ENCODE peak calls at places on chromosomes 7 and 10, in six cellular contexts. One of them, this sample, is unnamed.

GRCh38 chr7:50837965-50838364 is 55.3 kb upstream of the GRB10 start:
- DNase-seq in SJCRH30: no peak
- DNase-seq in endodermal cell: no peak
- DNase-seq in esophagus muscularis mucosa: no peak
- DNase-seq in fibroblast of lung: peak; percentile 93
- DNase-seq in colonic mucosa: no peak
- DNase-seq in this sample: no peak

GRCh38 chr10:5501976-5502902 is 2.9 kb upstream of the CALML5 start:
- DNase-seq in SJCRH30: no peak
- DNase-seq in endodermal cell: no peak
- DNase-seq in esophagus muscularis mucosa: no peak
- DNase-seq in fibroblast of lung: no peak
- DNase-seq in colonic mucosa: no peak
- DNase-seq in this sample: no peak

GRCh38 chr10:50508315-50509051 is 115.3 kb downstream of the SGMS1 start:
- DNase-seq in SJCRH30: no peak
- DNase-seq in endodermal cell: no peak
- DNase-seq in esophagus muscularis mucosa: no peak
- DNase-seq in fibroblast of lung: no peak
- DNase-seq in colonic mucosa: no peak
- DNase-seq in this sample: no peak

GRCh38 chr7:103150192-103150591 is 1.3 kb upstream of the NAPEPLD start:
- DNase-seq in SJCRH30: no peak
- DNase-seq in endodermal cell: no peak
- DNase-seq in esophagus muscularis mucosa: no peak
- DNase-seq in fibroblast of lung: no peak
- DNase-seq in colonic mucosa: peak; percentile 55
- DNase-seq in this sample: no peak

GRCh38 chr10:116007256-116007891 is 265.6 kb downstream of the GFRA1 start:
- DNase-seq in SJCRH30: no peak
- DNase-seq in endodermal cell: no peak
- DNase-seq in esophagus muscularis mucosa: no peak
- DNase-seq in fibroblast of lung: no peak
- DNase-seq in colonic mucosa: no peak
- DNase-seq in this sample: no peak

GRCh38 chr10:34078798-34079470 is 736.2 kb downstream of the PARD3 start:
- DNase-seq in SJCRH30: no peak
- DNase-seq in endodermal cell: no peak
- DNase-seq in esophagus muscularis mucosa: peak; percentile 92
- DNase-seq in fibroblast of lung: peak; percentile 54
- DNase-seq in colonic mucosa: no peak
- DNase-seq in this sample: no peak

GRCh38 chr10:43781480-43782361 is 133.0 kb upstream of the ZNF32 start:
- DNase-seq in SJCRH30: no peak
- DNase-seq in endodermal cell: no peak
- DNase-seq in esophagus muscularis mucosa: no peak
- DNase-seq in fibroblast of lung: peak; percentile 53
- DNase-seq in colonic mucosa: no peak
- DNase-seq in this sample: no peak

GRCh38 chr10:119614686-119615085 is 17.9 kb upstream of the TIAL1 start:
- DNase-seq in SJCRH30: no peak
- DNase-seq in endodermal cell: no peak
- DNase-seq in esophagus muscularis mucosa: no peak
- DNase-seq in fibroblast of lung: no peak
- DNase-seq in colonic mucosa: no peak
- DNase-seq in this sample: no peak

GRCh38 chr10:60182691-60183090 is 207.0 kb downstream of the ANK3 start:
- DNase-seq in SJCRH30: no peak
- DNase-seq in endodermal cell: no peak
- DNase-seq in esophagus muscularis mucosa: no peak
- DNase-seq in fibroblast of lung: peak; percentile 69
- DNase-seq in colonic mucosa: no peak
- DNase-seq in this sample: no peak

GRCh38 chr10:90289037-90289436 is 568.8 kb downstream of the HTR7 start:
- DNase-seq in SJCRH30: no peak
- DNase-seq in endodermal cell: no peak
- DNase-seq in esophagus muscularis mucosa: no peak
- DNase-seq in fibroblast of lung: peak; percentile 60
- DNase-seq in colonic mucosa: no peak
- DNase-seq in this sample: no peak

GRCh38 chr10:59181668-59182067 is 5.2 kb downstream of the PHYHIPL start:
- DNase-seq in SJCRH30: peak; percentile 57
- DNase-seq in endodermal cell: peak; percentile 46
- DNase-seq in esophagus muscularis mucosa: no peak
- DNase-seq in fibroblast of lung: peak; percentile 60
- DNase-seq in colonic mucosa: no peak
- DNase-seq in this sample: peak; percentile 58

GRCh38 chr10:71889388-71889987 is 38.4 kb upstream of the PSAP start:
- DNase-seq in SJCRH30: no peak
- DNase-seq in endodermal cell: peak; percentile 61
- DNase-seq in esophagus muscularis mucosa: no peak
- DNase-seq in fibroblast of lung: no peak
- DNase-seq in colonic mucosa: no peak
- DNase-seq in this sample: no peak

GRCh38 chr10:11181996-11182395 is 164.3 kb downstream of the CELF2 start:
- DNase-seq in SJCRH30: no peak
- DNase-seq in endodermal cell: no peak
- DNase-seq in esophagus muscularis mucosa: no peak
- DNase-seq in fibroblast of lung: peak; percentile 35
- DNase-seq in colonic mucosa: no peak
- DNase-seq in this sample: no peak

GRCh38 chr10:14369881-14370280 is 39.2 kb upstream of the FRMD4A start:
- DNase-seq in SJCRH30: peak; percentile 73
- DNase-seq in endodermal cell: no peak
- DNase-seq in esophagus muscularis mucosa: no peak
- DNase-seq in fibroblast of lung: no peak
- DNase-seq in colonic mucosa: no peak
- DNase-seq in this sample: no peak

GRCh38 chr7:132548489-132549078 is 27.7 kb downstream of the PLXNA4 start:
- DNase-seq in SJCRH30: no peak
- DNase-seq in endodermal cell: no peak
- DNase-seq in esophagus muscularis mucosa: no peak
- DNase-seq in fibroblast of lung: peak; percentile 95
- DNase-seq in colonic mucosa: no peak
- DNase-seq in this sample: no peak

GRCh38 chr7:157439761-157440160 is 103.0 kb downstream of the DNAJB6 start:
- DNase-seq in SJCRH30: no peak
- DNase-seq in endodermal cell: peak; percentile 16
- DNase-seq in esophagus muscularis mucosa: no peak
- DNase-seq in fibroblast of lung: no peak
- DNase-seq in colonic mucosa: no peak
- DNase-seq in this sample: no peak

GRCh38 chr7:107694395-107694794 is 33.8 kb downstream of the SLC26A4 start:
- DNase-seq in SJCRH30: peak; percentile 94
- DNase-seq in endodermal cell: no peak
- DNase-seq in esophagus muscularis mucosa: no peak
- DNase-seq in fibroblast of lung: peak; percentile 67
- DNase-seq in colonic mucosa: no peak
- DNase-seq in this sample: no peak

GRCh38 chr10:90302758-90303443 is 554.9 kb downstream of the HTR7 start:
- DNase-seq in SJCRH30: no peak
- DNase-seq in endodermal cell: no peak
- DNase-seq in esophagus muscularis mucosa: no peak
- DNase-seq in fibroblast of lung: no peak
- DNase-seq in colonic mucosa: no peak
- DNase-seq in this sample: no peak

GRCh38 chr7:137840183-137840779 is 6.5 kb downstream of the DGKI start:
- DNase-seq in SJCRH30: no peak
- DNase-seq in endodermal cell: peak; percentile 54
- DNase-seq in esophagus muscularis mucosa: no peak
- DNase-seq in fibroblast of lung: peak; percentile 10
- DNase-seq in colonic mucosa: no peak
- DNase-seq in this sample: no peak

GRCh38 chr10:19922236-19922963 is 106.2 kb downstream of the PLXDC2 start:
- DNase-seq in SJCRH30: no peak
- DNase-seq in endodermal cell: no peak
- DNase-seq in esophagus muscularis mucosa: no peak
- DNase-seq in fibroblast of lung: peak; percentile 91
- DNase-seq in colonic mucosa: peak; percentile 57
- DNase-seq in this sample: peak; percentile 58

GRCh38 chr7:298739-299138 is 8.8 kb downstream of the FOXL3 start:
- DNase-seq in SJCRH30: no peak
- DNase-seq in endodermal cell: peak; percentile 20
- DNase-seq in esophagus muscularis mucosa: no peak
- DNase-seq in fibroblast of lung: no peak
- DNase-seq in colonic mucosa: no peak
- DNase-seq in this sample: no peak

GRCh38 chr10:73850205-73850604 is 24.1 kb downstream of the CAMK2G start:
- DNase-seq in SJCRH30: no peak
- DNase-seq in endodermal cell: no peak
- DNase-seq in esophagus muscularis mucosa: no peak
- DNase-seq in fibroblast of lung: no peak
- DNase-seq in colonic mucosa: no peak
- DNase-seq in this sample: no peak

GRCh38 chr10:36817898-36818297 is 307.5 kb upstream of the ANKRD30A start:
- DNase-seq in SJCRH30: no peak
- DNase-seq in endodermal cell: peak; percentile 60
- DNase-seq in esophagus muscularis mucosa: no peak
- DNase-seq in fibroblast of lung: no peak
- DNase-seq in colonic mucosa: no peak
- DNase-seq in this sample: no peak

GRCh38 chr7:27124096-27124978 is 6.2 kb downstream of the HOXA4 start:
- DNase-seq in SJCRH30: no peak
- DNase-seq in endodermal cell: peak; percentile 38
- DNase-seq in esophagus muscularis mucosa: no peak
- DNase-seq in fibroblast of lung: peak; percentile 97
- DNase-seq in colonic mucosa: peak; percentile 37
- DNase-seq in this sample: no peak

DNA sequence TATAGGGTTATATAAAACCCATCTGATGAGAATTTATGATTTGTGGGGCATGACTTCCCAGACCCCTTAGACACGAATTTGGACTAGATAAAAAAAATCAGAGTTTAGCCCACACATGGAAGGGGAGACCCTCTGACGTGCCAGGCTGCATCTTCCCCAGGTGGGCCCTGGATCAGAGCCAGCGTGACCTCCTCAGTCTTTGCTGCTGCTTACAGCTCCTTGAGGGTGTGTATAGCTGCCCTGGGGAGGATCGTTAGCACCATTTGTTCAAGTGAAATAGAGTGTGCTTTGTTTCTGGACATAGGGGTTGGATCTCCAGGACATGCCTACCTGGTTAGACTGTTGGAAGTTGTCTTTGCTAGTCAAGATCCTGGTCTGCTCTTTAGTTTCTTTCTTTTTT is 54.2 kb downstream of the DOCK1 start:
- DNase-seq in SJCRH30: no peak
- DNase-seq in endodermal cell: peak; percentile 62
- DNase-seq in esophagus muscularis mucosa: no peak
- DNase-seq in fibroblast of lung: no peak
- DNase-seq in colonic mucosa: no peak
- DNase-seq in this sample: no peak
- H3K4me3 ChIP-seq in SJCRH30: no peak overlapping the region
- H3K4me3 ChIP-seq in endodermal cell: no peak overlapping the region
- H3K4me3 ChIP-seq in esophagus muscularis mucosa: no peak overlapping the region
- H3K4me3 ChIP-seq in fibroblast of lung: no peak overlapping the region
- H3K4me3 ChIP-seq in colonic mucosa: no peak overlapping the region
- H3K4me3 ChIP-seq in this sample: no peak overlapping the region

DNA sequence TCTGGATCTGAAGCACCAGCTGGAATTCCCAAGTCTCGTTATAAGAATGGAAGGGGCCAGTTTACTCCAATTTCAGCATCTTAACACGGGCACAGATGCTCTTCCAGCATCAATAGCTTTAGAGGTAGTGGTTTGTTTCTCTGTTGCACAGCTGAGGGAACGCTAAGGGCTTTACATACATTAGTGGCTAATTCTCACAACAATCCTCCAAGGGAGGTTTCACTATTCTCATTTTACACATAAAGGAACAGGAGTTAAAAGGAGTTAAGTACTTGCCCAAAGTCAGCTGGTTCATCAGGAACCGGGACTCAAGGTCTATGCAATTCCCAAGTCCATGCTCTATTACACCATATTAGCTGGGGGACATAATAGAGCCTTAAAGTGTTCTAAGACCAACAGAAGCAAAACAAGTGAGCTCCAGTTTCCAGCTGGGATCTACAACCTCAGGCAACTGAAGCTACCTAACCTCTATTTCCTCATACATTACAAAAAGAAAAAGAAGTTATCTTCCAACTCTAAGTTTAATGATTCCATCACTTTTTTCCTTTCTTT is 9.9 kb downstream of the XPNPEP1 start:
- DNase-seq in SJCRH30: peak; percentile 17
- DNase-seq in endodermal cell: no peak
- DNase-seq in esophagus muscularis mucosa: no peak
- DNase-seq in fibroblast of lung: no peak
- DNase-seq in colonic mucosa: no peak
- DNase-seq in this sample: no peak
- H3K4me1 ChIP-seq in SJCRH30: peaks cover 18% of the 10 kb centered on the region
- H3K4me1 ChIP-seq in endodermal cell: no peaks in the 10 kb centered on the region
- H3K4me1 ChIP-seq in esophagus muscularis mucosa: peaks cover 12% of the 10 kb centered on the region
- H3K4me1 ChIP-seq in fibroblast of lung: peaks cover 7% of the 10 kb centered on the region
- H3K4me1 ChIP-seq in colonic mucosa: peaks cover 15% of the 10 kb centered on the region
- H3K4me1 ChIP-seq in this sample: peaks cover 4% of the 10 kb centered on the region

GRCh38 chr7:140404565-140405080 is 765 bp downstream of the RAB19 start:
- DNase-seq in SJCRH30: no peak
- DNase-seq in endodermal cell: no peak
- DNase-seq in esophagus muscularis mucosa: no peak
- DNase-seq in fibroblast of lung: peak; percentile 18
- DNase-seq in colonic mucosa: no peak
- DNase-seq in this sample: no peak
- H3K4me3 ChIP-seq in SJCRH30: no peak overlapping the region
- H3K4me3 ChIP-seq in endodermal cell: peak overlapping the region; percentile 79
- H3K4me3 ChIP-seq in esophagus muscularis mucosa: no peak overlapping the region
- H3K4me3 ChIP-seq in fibroblast of lung: no peak overlapping the region
- H3K4me3 ChIP-seq in colonic mucosa: peak overlapping the region; percentile 47
- H3K4me3 ChIP-seq in this sample: no peak overlapping the region

DNA sequence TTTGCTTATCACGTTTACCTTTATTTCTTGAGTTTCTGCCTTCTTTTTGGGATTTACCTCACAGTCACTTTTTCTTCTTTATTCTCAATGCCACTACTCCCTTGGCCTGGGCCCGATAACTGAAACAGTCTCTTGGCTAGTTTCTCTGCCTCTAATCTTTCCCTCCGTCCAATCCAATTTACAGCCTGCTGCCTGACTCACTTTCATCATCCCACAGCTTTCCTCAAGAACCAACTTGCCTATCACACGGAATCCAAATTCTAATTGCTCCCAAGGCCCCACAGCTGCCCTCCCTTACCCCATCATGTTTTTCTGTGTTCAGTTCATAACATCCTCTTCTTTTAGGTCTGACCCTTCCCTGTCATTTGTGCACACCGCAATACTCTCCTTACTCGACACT is 121.4 kb downstream of the HIPK2 start:
- DNase-seq in SJCRH30: no peak
- DNase-seq in endodermal cell: no peak
- DNase-seq in esophagus muscularis mucosa: no peak
- DNase-seq in fibroblast of lung: peak; percentile 54
- DNase-seq in colonic mucosa: no peak
- DNase-seq in this sample: no peak
- H3K4me1 ChIP-seq in SJCRH30: peaks cover 16% of the 10 kb centered on the region
- H3K4me1 ChIP-seq in endodermal cell: peaks cover 24% of the 10 kb centered on the region
- H3K4me1 ChIP-seq in esophagus muscularis mucosa: peaks cover 47% of the 10 kb centered on the region
- H3K4me1 ChIP-seq in fibroblast of lung: no peaks in the 10 kb centered on the region
- H3K4me1 ChIP-seq in colonic mucosa: peaks cover 3% of the 10 kb centered on the region
- H3K4me1 ChIP-seq in this sample: no peaks in the 10 kb centered on the region